ENCODE peak calls at places on chromosomes 6 and 20, in eight cellular contexts. R, K, J, M, T, A, F and Z are unnamed samples.

GRCh38 chr6:56406276-56407269 is 159.2 kb upstream of the COL21A1 start:
- DNase-seq in R (no peak), K (no peak), J (no peak), M (peak), T (no peak), A (no peak), F (no peak), Z (no peak)

GRCh38 chr6:158907931-158908330 is 88.8 kb upstream of the EZR start:
- DNase-seq in R (no peak), K (no peak), J (no peak), M (no peak), T (no peak), A (no peak), F (no peak), Z (no peak)

GRCh38 chr20:48791666-48792071 is 36.1 kb downstream of the PREX1 start:
- DNase-seq in R (no peak), K (no peak), J (no peak), M (no peak), T (no peak), A (peak), F (no peak), Z (no peak)

GRCh38 chr20:15916623-15917022 is 656.6 kb downstream of the KIF16B start:
- DNase-seq in R (no peak), K (no peak), J (no peak), M (no peak), T (no peak), A (no peak), F (no peak), Z (peak)

GRCh38 chr20:58833921-58834320 is 16.8 kb downstream of the GNAS-AS1 start:
- DNase-seq in R (no peak), K (no peak), J (no peak), M (no peak), T (no peak), A (no peak), F (no peak), Z (no peak)

GRCh38 chr20:1800777-1801176 is 94.4 kb upstream of the SIRPA start:
- DNase-seq in R (no peak), K (no peak), J (peak), M (no peak), T (no peak), A (peak), F (no peak), Z (peak)

GRCh38 chr6:130043344-130043743 is 25.0 kb downstream of the L3MBTL3 start:
- DNase-seq in R (no peak), K (no peak), J (no peak), M (no peak), T (no peak), A (no peak), F (peak), Z (no peak)

GRCh38 chr6:10395171-10395945 is 19.5 kb downstream of the TFAP2A start:
- DNase-seq in R (no peak), K (no peak), J (no peak), M (no peak), T (no peak), A (no peak), F (no peak), Z (no peak)

GRCh38 chr6:30103630-30104179 is 9.2 kb downstream of the TRIM31 start:
- DNase-seq in R (no peak), K (no peak), J (no peak), M (no peak), T (peak), A (no peak), F (no peak), Z (no peak)

GRCh38 chr6:6811151-6812002 is 222.9 kb downstream of the LY86 start:
- DNase-seq in R (peak), K (no peak), J (peak), M (no peak), T (peak), A (peak), F (peak), Z (peak)

GRCh38 chr6:36235309-36235708 is 34.6 kb upstream of the PNPLA1 start:
- DNase-seq in R (no peak), K (no peak), J (no peak), M (no peak), T (no peak), A (no peak), F (no peak), Z (no peak)

GRCh38 chr6:4607026-4607704 is 169.0 kb upstream of the CDYL start:
- DNase-seq in R (peak), K (no peak), J (no peak), M (no peak), T (no peak), A (peak), F (no peak), Z (peak)

GRCh38 chr20:25526446-25526845 is 58.9 kb downstream of the NINL start:
- DNase-seq in R (no peak), K (no peak), J (no peak), M (no peak), T (no peak), A (no peak), F (no peak), Z (no peak)

GRCh38 chr6:75751443-75751842 is 2.4 kb downstream of the MYO6 start:
- DNase-seq in R (no peak), K (no peak), J (no peak), M (no peak), T (no peak), A (peak), F (no peak), Z (no peak)

GRCh38 chr6:45587229-45588060 is 209.7 kb upstream of the SUPT3H start:
- DNase-seq in R (no peak), K (no peak), J (no peak), M (no peak), T (no peak), A (no peak), F (no peak), Z (no peak)

GRCh38 chr6:7432391-7433207 is 43.0 kb downstream of the RIOK1 start:
- DNase-seq in R (no peak), K (no peak), J (no peak), M (no peak), T (no peak), A (no peak), F (peak), Z (no peak)

GRCh38 chr6:13614126-13614925 is 809 bp upstream of the NOL7 start:
- DNase-seq in R (no peak), K (peak), J (peak), M (no peak), T (no peak), A (no peak), F (peak), Z (peak)

GRCh38 chr6:13617066-13617465 is 1.9 kb downstream of the NOL7 start:
- DNase-seq in R (no peak), K (no peak), J (no peak), M (no peak), T (no peak), A (no peak), F (no peak), Z (no peak)

GRCh38 chr6:13613029-13613594 is 2.0 kb upstream of the NOL7 start:
- DNase-seq in R (no peak), K (no peak), J (no peak), M (no peak), T (no peak), A (no peak), F (no peak), Z (no peak)

GRCh38 chr6:13614926-13615801 is at the start of gene NOL7:
- DNase-seq in R (peak), K (peak), J (peak), M (peak), T (peak), A (peak), F (peak), Z (peak)

DNA sequence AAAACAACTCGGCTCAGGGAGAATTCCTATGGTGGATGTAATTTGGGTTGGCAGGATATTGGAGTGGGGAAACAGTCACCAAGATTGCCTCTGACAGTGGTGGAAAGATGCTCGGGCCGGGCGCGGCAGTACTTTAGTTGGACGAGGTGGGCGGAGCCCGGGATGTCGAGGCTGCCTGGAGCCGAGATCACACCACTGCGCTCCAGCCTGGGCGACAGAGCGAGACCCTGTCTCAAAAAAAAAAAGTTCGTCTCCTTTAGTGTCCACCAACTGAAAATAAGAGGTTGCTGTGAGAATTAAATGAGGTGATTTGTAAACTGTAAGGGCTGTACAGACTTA is 636 bp downstream of the NOL7 start:
- DNase-seq in R (no peak), K (peak), J (peak), M (no peak), T (peak), A (no peak), F (no peak), Z (peak)
- TF ChIP-seq MAX in R (no peak), K (no peak), J (no peak), M (no peak), T (no peak), A (no peak), F (no peak), Z (peak)

GRCh38 chr20:34713194-34713943 is 9.2 kb downstream of the TP53INP2 start:
- DNase-seq in R (peak), K (peak), J (peak), M (peak), T (no peak), A (peak), F (peak), Z (peak)
- TF ChIP-seq POLR2A in R (no peak), K (no peak), J (no peak), M (no peak), T (no peak), A (peak), F (no peak), Z (no peak)

DNA sequence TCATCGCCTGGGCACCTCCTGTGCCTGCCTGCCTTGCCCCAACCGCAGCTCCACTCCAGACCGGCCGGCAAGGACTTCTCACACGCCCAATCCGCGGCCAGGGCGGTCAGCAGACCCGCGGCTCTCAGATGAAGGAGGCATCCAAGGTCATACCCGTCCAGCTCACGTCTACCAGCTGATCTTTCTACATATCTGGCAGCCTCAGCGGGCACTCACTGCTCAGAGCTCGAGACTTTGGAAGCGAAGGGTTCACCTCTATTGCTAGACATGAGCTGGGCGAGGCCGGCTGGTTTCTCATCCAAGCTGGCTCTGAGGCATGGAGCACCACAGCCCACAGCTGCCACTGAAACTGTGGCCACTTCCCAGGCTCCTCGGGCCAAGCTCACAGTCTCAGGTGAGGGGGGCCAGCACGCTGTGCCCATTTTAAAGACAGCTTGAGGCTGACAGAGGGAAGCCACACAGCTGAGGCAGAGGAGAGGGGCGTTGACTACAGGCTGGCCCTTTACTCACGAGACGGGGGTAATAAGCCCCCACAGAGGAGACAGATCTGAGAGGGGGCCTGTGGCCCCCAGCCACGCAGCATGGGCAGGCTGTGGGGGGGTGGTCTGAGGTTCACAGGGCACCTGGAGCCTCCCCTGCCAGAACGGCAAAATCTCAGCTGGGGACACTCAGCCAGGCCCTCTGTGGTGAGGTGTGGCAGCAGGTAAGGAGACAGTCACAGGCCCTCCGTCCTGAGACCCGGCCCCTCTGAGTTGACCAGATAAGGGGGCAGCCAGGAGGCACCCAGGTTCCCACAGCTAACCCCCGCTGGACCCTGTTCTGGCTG is 2.0 kb downstream of the LAMA5 start:
- DNase-seq in R (no peak), K (no peak), J (no peak), M (no peak), T (peak), A (no peak), F (no peak), Z (no peak)
- TF ChIP-seq MAX in R (no peak), K (no peak), J (peak), M (no peak), T (no peak), A (no peak), F (no peak), Z (no peak)

GRCh38 chr6:52284460-52285173 is at the start of gene MCM3:
- DNase-seq in R (peak), K (peak), J (peak), M (peak), T (peak), A (peak), F (peak), Z (peak)
- TF ChIP-seq POLR2A in R (no peak), K (peak), J (peak), M (peak), T (peak), A (peak), F (peak), Z (peak)

DNA sequence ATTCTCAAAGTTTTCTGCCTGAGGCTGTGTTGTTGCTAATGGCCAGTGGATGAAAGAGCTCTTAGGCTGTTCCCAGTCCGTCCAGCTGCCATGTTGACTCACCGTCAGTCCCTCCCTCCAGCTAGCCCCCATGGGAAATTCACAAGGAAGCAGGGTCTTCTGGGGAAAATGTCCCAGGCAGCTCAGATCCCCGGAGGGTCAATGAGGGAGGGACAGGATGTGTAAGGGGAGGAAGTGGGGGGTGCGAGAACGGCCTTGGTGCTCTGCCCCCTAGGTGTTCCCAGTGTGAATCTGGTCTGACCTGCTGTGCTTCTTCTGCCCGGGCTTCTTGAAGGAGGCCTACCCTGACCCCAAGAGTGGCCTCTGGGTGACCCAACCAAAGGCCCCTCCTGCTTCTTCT is 65.9 kb downstream of the CEBPB start:
- DNase-seq in R (no peak), K (peak), J (no peak), M (no peak), T (no peak), A (no peak), F (no peak), Z (peak)
- TF ChIP-seq MAX in R (no peak), K (no peak), J (no peak), M (no peak), T (no peak), A (no peak), F (no peak), Z (no peak)